ENCODE peak calls at places on chromosomes 11 and 22, in four cellular contexts. One of them, this sample, is unnamed.

GRCh38 chr11:104761511-104761910 is 136.7 kb downstream of the CASP12 start:
- DNase-seq in DMS153: no peak
- DNase-seq in HT1080: no peak
- DNase-seq in mesothelial cell of epicardium: no peak
- DNase-seq in this sample: no peak

GRCh38 chr11:120873966-120874365 is 149.9 kb upstream of the TBCEL start:
- DNase-seq in DMS153: no peak
- DNase-seq in HT1080: no peak
- DNase-seq in mesothelial cell of epicardium: no peak
- DNase-seq in this sample: no peak

GRCh38 chr11:65500262-65501004 is 1.6 kb downstream of the MALAT1 start:
- DNase-seq in DMS153: no peak
- DNase-seq in HT1080: peak
- DNase-seq in mesothelial cell of epicardium: no peak
- DNase-seq in this sample: no peak

GRCh38 chr22:46028069-46028991 is 51.4 kb upstream of the WNT7B start:
- DNase-seq in DMS153: no peak
- DNase-seq in HT1080: no peak
- DNase-seq in mesothelial cell of epicardium: no peak
- DNase-seq in this sample: no peak

GRCh38 chr11:34757026-34757451 is 136.1 kb downstream of the EHF start:
- DNase-seq in DMS153: no peak
- DNase-seq in HT1080: peak
- DNase-seq in mesothelial cell of epicardium: no peak
- DNase-seq in this sample: no peak

GRCh38 chr11:105265859-105266258 is 126.3 kb upstream of the CARD18 start:
- DNase-seq in DMS153: peak
- DNase-seq in HT1080: peak
- DNase-seq in mesothelial cell of epicardium: no peak
- DNase-seq in this sample: no peak

GRCh38 chr11:10674991-10675440 is 18.5 kb downstream of the IRAG1 start:
- DNase-seq in DMS153: no peak
- DNase-seq in HT1080: no peak
- DNase-seq in mesothelial cell of epicardium: no peak
- DNase-seq in this sample: no peak

GRCh38 chr11:34266090-34266912 is 91.5 kb downstream of the ABTB2 start:
- DNase-seq in DMS153: no peak
- DNase-seq in HT1080: peak
- DNase-seq in mesothelial cell of epicardium: no peak
- DNase-seq in this sample: no peak

GRCh38 chr11:27720277-27720830 is 20.1 kb upstream of the BDNF start:
- DNase-seq in DMS153: no peak
- DNase-seq in HT1080: peak
- DNase-seq in mesothelial cell of epicardium: peak
- DNase-seq in this sample: peak

GRCh38 chr11:10075141-10075540 is 218.9 kb downstream of the SBF2 start:
- DNase-seq in DMS153: no peak
- DNase-seq in HT1080: no peak
- DNase-seq in mesothelial cell of epicardium: no peak
- DNase-seq in this sample: no peak

GRCh38 chr22:46754110-46754799 is 8.2 kb upstream of the TBC1D22A start:
- DNase-seq in DMS153: no peak
- DNase-seq in HT1080: peak
- DNase-seq in mesothelial cell of epicardium: no peak
- DNase-seq in this sample: no peak

GRCh38 chr11:123253909-123254308 is 58.9 kb upstream of the CLMP start:
- DNase-seq in DMS153: no peak
- DNase-seq in HT1080: no peak
- DNase-seq in mesothelial cell of epicardium: no peak
- DNase-seq in this sample: no peak

GRCh38 chr11:36500315-36500721 is 9.8 kb downstream of the TRAF6 start:
- DNase-seq in DMS153: no peak
- DNase-seq in HT1080: peak
- DNase-seq in mesothelial cell of epicardium: no peak
- DNase-seq in this sample: no peak

GRCh38 chr11:128488471-128488870 is 98.9 kb downstream of the ETS1 start:
- DNase-seq in DMS153: no peak
- DNase-seq in HT1080: peak
- DNase-seq in mesothelial cell of epicardium: no peak
- DNase-seq in this sample: no peak

GRCh38 chr11:64284962-64285884 is at the start of gene GPR137:
- DNase-seq in DMS153: peak
- DNase-seq in HT1080: peak
- DNase-seq in mesothelial cell of epicardium: peak
- DNase-seq in this sample: peak

GRCh38 chr11:44199816-44200215 is 104.3 kb downstream of the EXT2 start:
- DNase-seq in DMS153: no peak
- DNase-seq in HT1080: no peak
- DNase-seq in mesothelial cell of epicardium: no peak
- DNase-seq in this sample: no peak

GRCh38 chr11:128496684-128497056 is 90.7 kb downstream of the ETS1 start:
- DNase-seq in DMS153: no peak
- DNase-seq in HT1080: no peak
- DNase-seq in mesothelial cell of epicardium: no peak
- DNase-seq in this sample: no peak

GRCh38 chr11:32090774-32091370 is at the start of gene RCN1:
- DNase-seq in DMS153: peak
- DNase-seq in HT1080: peak
- DNase-seq in mesothelial cell of epicardium: peak
- DNase-seq in this sample: peak

GRCh38 chr11:34805937-34806336 is 110.2 kb downstream of the APIP start:
- DNase-seq in DMS153: no peak
- DNase-seq in HT1080: no peak
- DNase-seq in mesothelial cell of epicardium: no peak
- DNase-seq in this sample: no peak

GRCh38 chr22:40383905-40384304 is 13.5 kb downstream of the SGSM3 start:
- DNase-seq in DMS153: no peak
- DNase-seq in HT1080: peak
- DNase-seq in mesothelial cell of epicardium: no peak
- DNase-seq in this sample: no peak